ENCODE peak calls at places on chromosomes 13 and 19, in nine cellular contexts. E, X, W, Q, S, J, O, I and Z are unnamed samples.

GRCh38 chr13:43611631-43612416 is 174.9 kb downstream of the ENOX1 start:
- DNase-seq in E (no peak), X (no peak), W (no peak), Q (no peak), S (no peak), J (no peak), O (no peak), I (no peak), Z (no peak)

GRCh38 chr13:83895994-83896580 is 13.8 kb upstream of the SLITRK1 start:
- DNase-seq in E (no peak), X (no peak), W (no peak), Q (no peak), S (no peak), J (no peak), O (no peak), I (no peak), Z (no peak)

GRCh38 chr13:22757530-22758120 is 423.2 kb upstream of the SGCG start:
- DNase-seq in E (no peak), X (no peak), W (peak; percentile 5), Q (no peak), S (no peak), J (no peak), O (no peak), I (no peak), Z (peak; percentile 22)

GRCh38 chr13:113869263-113869662 is 5.4 kb upstream of the GAS6 start:
- DNase-seq in E (no peak), X (no peak), W (no peak), Q (no peak), S (no peak), J (no peak), O (no peak), I (no peak), Z (no peak)

GRCh38 chr19:342801-343421 is 1.7 kb downstream of the MIER2 start:
- DNase-seq in E (peak; percentile 49), X (no peak), W (no peak), Q (no peak), S (no peak), J (no peak), O (peak; percentile 99), I (no peak), Z (peak; percentile 79)

GRCh38 chr13:51361111-51361510 is 21.6 kb downstream of the SERPINE3 start:
- DNase-seq in E (no peak), X (no peak), W (no peak), Q (no peak), S (no peak), J (no peak), O (no peak), I (no peak), Z (peak; percentile 51)

GRCh38 chr19:11483176-11484111 is 2.6 kb upstream of the ELAVL3 start:
- DNase-seq in E (no peak), X (no peak), W (no peak), Q (no peak), S (no peak), J (no peak), O (peak; percentile 48), I (no peak), Z (no peak)

GRCh38 chr19:29798783-29799182 is 13.0 kb upstream of the CCNE1 start:
- DNase-seq in E (no peak), X (no peak), W (no peak), Q (no peak), S (no peak), J (no peak), O (peak; percentile 94), I (no peak), Z (peak; percentile 26)

GRCh38 chr13:42548731-42549554 is 25.0 kb upstream of the TNFSF11 start:
- DNase-seq in E (peak; percentile 6), X (no peak), W (no peak), Q (no peak), S (no peak), J (no peak), O (no peak), I (no peak), Z (peak; percentile 23)

GRCh38 chr19:15332311-15332996 is at the start of gene BRD4:
- DNase-seq in E (peak; percentile 51), X (peak; percentile 66), W (peak; percentile 71), Q (peak; percentile 69), S (peak; percentile 20), J (peak; percentile 80), O (peak; percentile 99), I (no peak), Z (no peak)

GRCh38 chr19:40347476-40348124 is 597 bp downstream of the C19orf47 start:
- DNase-seq in E (no peak), X (no peak), W (no peak), Q (no peak), S (no peak), J (no peak), O (peak; percentile 85), I (no peak), Z (no peak)

GRCh38 chr13:34671136-34671535 is 270.9 kb upstream of the NBEA start:
- DNase-seq in E (peak; percentile 40), X (no peak), W (no peak), Q (no peak), S (no peak), J (no peak), O (no peak), I (no peak), Z (no peak)

GRCh38 chr19:8194528-8195275 is 14.5 kb upstream of the CERS4 start:
- DNase-seq in E (no peak), X (no peak), W (no peak), Q (peak; percentile 21), S (no peak), J (peak; percentile 75), O (no peak), I (no peak), Z (no peak)

GRCh38 chr13:74920945-74921725 is 560.8 kb downstream of the TBC1D4 start:
- DNase-seq in E (no peak), X (no peak), W (no peak), Q (no peak), S (no peak), J (no peak), O (no peak), I (no peak), Z (peak; percentile 51)

GRCh38 chr19:17889609-17890214 is 18.0 kb downstream of the SLC5A5 start:
- DNase-seq in E (no peak), X (no peak), W (no peak), Q (no peak), S (no peak), J (peak; percentile 47), O (peak; percentile 97), I (no peak), Z (peak; percentile 51)

GRCh38 chr13:47661076-47661475 is 340.0 kb downstream of the SUCLA2 start:
- DNase-seq in E (no peak), X (no peak), W (no peak), Q (no peak), S (no peak), J (no peak), O (no peak), I (no peak), Z (peak; percentile 9)

GRCh38 chr19:6247007-6247288 is 32.8 kb downstream of the MLLT1 start:
- DNase-seq in E (no peak), X (no peak), W (no peak), Q (no peak), S (no peak), J (no peak), O (no peak), I (no peak), Z (no peak)

GRCh38 chr13:113508531-113509254 is 18.2 kb upstream of the DCUN1D2 start:
- DNase-seq in E (no peak), X (no peak), W (no peak), Q (no peak), S (no peak), J (no peak), O (no peak), I (no peak), Z (no peak)

GRCh38 chr13:35994131-35994966 is 136.8 kb downstream of the DCLK1 start:
- DNase-seq in E (no peak), X (no peak), W (peak; percentile 62), Q (no peak), S (no peak), J (no peak), O (peak; percentile 93), I (no peak), Z (peak; percentile 100)

GRCh38 chr19:54518844-54519243 is 16.2 kb downstream of the LAIR2 start:
- DNase-seq in E (no peak), X (no peak), W (no peak), Q (no peak), S (no peak), J (peak; percentile 72), O (no peak), I (no peak), Z (no peak)

GRCh38 chr19:7851623-7852500 is 21.8 kb downstream of the EVI5L start:
- DNase-seq in E (peak; percentile 99), X (no peak), W (no peak), Q (no peak), S (no peak), J (no peak), O (peak; percentile 84), I (no peak), Z (no peak)

GRCh38 chr13:111116830-111117229 is 1.7 kb downstream of the ARHGEF7 start:
- DNase-seq in E (no peak), X (no peak), W (no peak), Q (no peak), S (no peak), J (no peak), O (no peak), I (no peak), Z (no peak)

GRCh38 chr13:51523082-51523518 is 61.2 kb upstream of the WDFY2 start:
- DNase-seq in E (peak; percentile 24), X (peak; percentile 9), W (no peak), Q (no peak), S (no peak), J (peak; percentile 50), O (no peak), I (no peak), Z (peak; percentile 89)

GRCh38 chr13:110915874-110916670 is 1.2 kb upstream of the ANKRD10 start:
- DNase-seq in E (peak; percentile 55), X (no peak), W (peak; percentile 62), Q (no peak), S (no peak), J (no peak), O (peak; percentile 83), I (no peak), Z (peak; percentile 88)

GRCh38 chr13:100506600-100507422 is 81.8 kb downstream of the GGACT start:
- DNase-seq in E (no peak), X (no peak), W (peak; percentile 84), Q (peak; percentile 2), S (peak; percentile 41), J (no peak), O (no peak), I (no peak), Z (no peak)

GRCh38 chr13:67238277-67238859 is 8.2 kb upstream of the PCDH9 start:
- DNase-seq in E (no peak), X (no peak), W (peak; percentile 78), Q (no peak), S (no peak), J (no peak), O (peak; percentile 71), I (no peak), Z (peak; percentile 27)

GRCh38 chr19:35297515-35297848 is 5.5 kb downstream of the MAG start:
- DNase-seq in E (no peak), X (no peak), W (no peak), Q (no peak), S (no peak), J (no peak), O (no peak), I (no peak), Z (no peak)

GRCh38 chr13:50126378-50127016 is 111.3 kb downstream of the KCNRG start:
- DNase-seq in E (peak; percentile 40), X (no peak), W (peak; percentile 95), Q (no peak), S (no peak), J (peak; percentile 46), O (peak; percentile 79), I (no peak), Z (peak; percentile 74)